ENCODE peak calls at places on chromosomes 13 and 19, in five cellular contexts. Y is stimulated activated naive CD4-positive, alpha-beta T cell treated with Interleukin-2 at 50 U/mL for 16 hours; B is Right ventricle myocardium superior; Z is iPS DF 6.9; U is activated T-cell treated with anti-CD3 and anti-CD28 coated beads, Interleukin-2, amount 50 U/mL, for 72 hours. S is an unnamed sample.

GRCh38 chr19:29547981-29548380 is 22.2 kb downstream of the VSTM2B start:
- DNase-seq in U (no peak), Z (no peak), B (no peak), Y (no peak), S (no peak)

GRCh38 chr19:23822735-23823134 is 64.0 kb upstream of the ZNF681 start:
- DNase-seq in U (no peak), B (no peak), Z (no peak), Y (no peak), S (no peak)

GRCh38 chr13:37488682-37489081 is 109.9 kb downstream of the POSTN start:
- DNase-seq in Y (no peak), Z (no peak), B (no peak), U (no peak), S (no peak)

GRCh38 chr19:35438527-35438926 is 9.5 kb upstream of the FFAR2 start:
- DNase-seq in U (no peak), Z (no peak), B (no peak), Y (no peak), S (no peak)

GRCh38 chr13:84896128-84896527 is 903.1 kb downstream of the SLITRK6 start:
- DNase-seq in Z (peak; percentile 27), U (peak; percentile 26), Y (no peak), B (no peak), S (peak; percentile 18)

GRCh38 chr19:43797556-43797955 is 4.7 kb downstream of the LYPD5 start:
- DNase-seq in U (no peak), Y (no peak), B (no peak), Z (no peak), S (no peak)

GRCh38 chr19:4454952-4455738 is 2.4 kb downstream of the UBXN6 start:
- DNase-seq in U (no peak), Y (no peak), B (no peak), Z (no peak), S (no peak)

GRCh38 chr19:48608798-48609263 is 2.3 kb downstream of the SPACA4 start:
- DNase-seq in B (peak; percentile 54), Y (peak; percentile 55), U (peak; percentile 59), Z (no peak), S (peak; percentile 55)

GRCh38 chr19:40650749-40651305 is 39.6 kb downstream of the NUMBL start:
- DNase-seq in B (peak; percentile 31), Z (no peak), U (no peak), Y (no peak), S (no peak)

GRCh38 chr19:48713041-48713863 is 6.3 kb downstream of the MAMSTR start:
- DNase-seq in U (no peak), Z (no peak), B (no peak), Y (no peak), S (no peak)

GRCh38 chr19:10887616-10888367 is 16.4 kb downstream of the CARM1 start:
- DNase-seq in Y (no peak), Z (no peak), B (no peak), U (no peak), S (no peak)

GRCh38 chr13:98492335-98493034 is 84.4 kb downstream of the STK24 start:
- DNase-seq in B (no peak), Z (no peak), U (no peak), Y (no peak), S (no peak)

GRCh38 chr19:48239582-48240141 is 16.1 kb downstream of the CARD8 start:
- DNase-seq in B (no peak), Z (no peak), Y (no peak), U (no peak), S (no peak)

GRCh38 chr13:27954406-27954851 is 14.7 kb downstream of the CDX2 start:
- DNase-seq in B (no peak), U (no peak), Y (no peak), Z (no peak), S (peak; percentile 26)